ENCODE peak calls at places on chromosomes 16 and 17, in four cellular contexts. I, P, U and K are unnamed samples.

GRCh38 chr16:74372953-74373846 is 2.9 kb upstream of the NPIPB15 start:
- DNase-seq in U (no peak), I (no peak), P (no peak), K (no peak)

GRCh38 chr17:74404218-74404617 is 27.7 kb upstream of the GPRC5C start:
- DNase-seq in P (no peak), I (no peak), U (no peak), K (no peak)

GRCh38 chr17:8488931-8489330 is 53.2 kb downstream of the NDEL1 start:
- DNase-seq in I (no peak), P (no peak), U (peak), K (no peak)

GRCh38 chr17:20952183-20952582 is 90.6 kb downstream of the USP22 start:
- DNase-seq in I (no peak), U (no peak), P (no peak), K (no peak)

GRCh38 chr16:14538604-14539003 is 91.5 kb downstream of the PARN start:
- DNase-seq in U (no peak), P (no peak), I (no peak), K (no peak)

GRCh38 chr16:51062039-51062438 is 89.0 kb downstream of the SALL1 start:
- DNase-seq in U (no peak), I (no peak), P (no peak), K (no peak)

GRCh38 chr16:85569615-85570212 is 43.4 kb upstream of the GSE1 start:
- DNase-seq in P (peak), U (peak), I (no peak), K (no peak)

GRCh38 chr16:14399397-14400284 is 230.4 kb downstream of the PARN start:
- DNase-seq in I (no peak), U (peak), P (peak), K (peak)

GRCh38 chr17:163514-164103 is 17.8 kb downstream of the DOC2B start:
- DNase-seq in P (peak), I (no peak), U (no peak), K (no peak)